ENCODE peak calls at places on chromosomes 12 and 14, in seven cellular contexts. W is GM12878, K is Panc1, B is GM23338, I is suprapubic skin, S is endothelial cell of umbilical vein, L is upper lobe of left lung. C is an unnamed sample. For H3K36me3, the result is how much of the 10 kb centered on the place peaks cover.

GRCh38 chr14:24430682-24431568 is 1.2 kb downstream of the KHNYN start:
- DNase-seq in W (no peak), K (no peak), B (peak), I (peak), S (peak), L (peak), C (peak)

GRCh38 chr12:87814625-87815024 is 214.6 kb downstream of the C12orf50 start:
- DNase-seq in W (no peak), K (no peak), B (no peak), I (no peak), S (no peak), L (no peak), C (no peak)

GRCh38 chr14:90788031-90788430 is 28.2 kb downstream of the TTC7B start:
- DNase-seq in W (no peak), K (no peak), B (no peak), I (no peak), S (no peak), L (no peak), C (no peak)

GRCh38 chr14:103418508-103418818 is 33.2 kb downstream of the MARK3 start:
- DNase-seq in W (no peak), K (no peak), B (no peak), I (no peak), S (no peak), L (no peak), C (no peak)

GRCh38 chr12:1728824-1729223 is 38.0 kb downstream of the ADIPOR2 start:
- DNase-seq in W (no peak), K (no peak), B (no peak), I (no peak), S (no peak), L (no peak), C (no peak)

GRCh38 chr12:62724947-62725447 is 210.0 kb downstream of the PPM1H start:
- DNase-seq in W (no peak), K (peak), B (peak), I (no peak), S (peak), L (no peak), C (no peak)

GRCh38 chr14:77892381-77892871 is 92.5 kb downstream of the ADCK1 start:
- DNase-seq in W (no peak), K (no peak), B (no peak), I (no peak), S (no peak), L (no peak), C (no peak)

GRCh38 chr14:36339817-36340216 is 19.4 kb upstream of the MBIP start:
- DNase-seq in W (no peak), K (no peak), B (no peak), I (no peak), S (no peak), L (no peak), C (no peak)

GRCh38 chr14:36520601-36521525 is 831 bp upstream of the NKX2-1 start:
- DNase-seq in W (no peak), K (no peak), B (peak), I (no peak), S (peak), L (peak), C (peak)

GRCh38 chr12:386651-387050 is 2.5 kb downstream of the KDM5A start:
- DNase-seq in W (no peak), K (no peak), B (no peak), I (no peak), S (peak), L (no peak), C (no peak)

GRCh38 chr14:50763386-50764007 is 67.5 kb downstream of the NIN start:
- DNase-seq in W (no peak), K (no peak), B (no peak), I (no peak), S (no peak), L (no peak), C (no peak)

GRCh38 chr14:55847766-55848165 is 267.8 kb downstream of the KTN1 start:
- DNase-seq in W (no peak), K (no peak), B (no peak), I (no peak), S (no peak), L (no peak), C (no peak)

GRCh38 chr12:29726321-29726692 is 57.4 kb downstream of the TMTC1 start:
- DNase-seq in W (no peak), K (no peak), B (no peak), I (no peak), S (peak), L (no peak), C (no peak)

GRCh38 chr12:23099104-23099503 is 474.1 kb downstream of the ETNK1 start:
- DNase-seq in W (no peak), K (no peak), B (peak), I (no peak), S (no peak), L (no peak), C (no peak)

GRCh38 chr14:99654235-99655000 is 9.5 kb downstream of the HHIPL1 start:
- DNase-seq in W (no peak), K (no peak), B (peak), I (no peak), S (no peak), L (no peak), C (no peak)

GRCh38 chr14:93045965-93046695 is 69.6 kb downstream of the ITPK1 start:
- DNase-seq in W (no peak), K (no peak), B (no peak), I (no peak), S (peak), L (no peak), C (no peak)

GRCh38 chr12:52251367-52252055 is 18.5 kb downstream of the KRT7 start:
- DNase-seq in W (no peak), K (no peak), B (no peak), I (peak), S (no peak), L (no peak), C (no peak)

GRCh38 chr14:42872775-42873174 is 1266.1 kb downstream of the LRFN5 start:
- DNase-seq in W (no peak), K (no peak), B (no peak), I (no peak), S (no peak), L (no peak), C (no peak)

GRCh38 chr12:19757317-19757877 is 318.1 kb downstream of the AEBP2 start:
- DNase-seq in W (peak), K (no peak), B (peak), I (no peak), S (peak), L (no peak), C (no peak)

DNA sequence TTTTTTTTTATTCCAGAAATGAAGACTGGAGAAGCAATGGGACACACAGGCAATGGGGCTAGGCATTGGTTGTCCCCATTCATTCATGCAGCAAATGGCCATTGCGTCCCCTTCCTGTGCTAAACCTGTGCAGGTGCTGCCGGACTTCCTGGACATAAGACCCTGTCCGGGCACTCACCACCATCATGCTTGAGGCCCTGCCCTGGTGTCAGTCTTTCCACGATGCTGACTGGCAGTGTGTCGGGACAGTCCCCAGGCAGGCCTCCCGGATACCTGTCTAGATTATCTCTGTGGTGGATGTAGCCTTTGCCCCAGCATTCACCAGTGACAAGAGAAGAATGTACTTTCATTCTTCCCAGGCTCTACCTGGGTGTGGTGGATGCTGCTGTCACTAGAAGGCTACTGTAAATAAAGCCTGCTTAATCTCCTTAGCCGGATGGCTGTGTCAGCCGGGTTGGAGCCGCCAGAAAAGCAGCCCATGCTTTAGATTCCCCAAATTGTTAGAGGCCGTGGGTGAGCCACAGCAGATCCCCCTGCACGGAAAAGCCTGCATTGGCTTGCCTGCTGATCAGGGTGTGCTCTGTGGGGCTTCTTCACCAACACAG is 94.5 kb upstream of the PARP11 start:
- DNase-seq in W (no peak), K (no peak), B (no peak), I (no peak), S (no peak), L (no peak), C (no peak)
- H3K36me3 ChIP-seq in W (under half), K (under half), B (under half), I (under half), S (under half), L (under half), C (under half)

GRCh38 chr12:45168976-45169375 is 46.9 kb upstream of the ANO6 start:
- DNase-seq in W (no peak), K (no peak), B (no peak), I (no peak), S (no peak), L (no peak), C (no peak)
- TF ChIP-seq POLR2AphosphoS5 in W (no peak), K (no peak), B (no peak), I (no peak), S (no peak), L (no peak), C (no peak)

GRCh38 chr12:104337030-104337558 is 33.6 kb downstream of the EID3 start:
- DNase-seq in W (no peak), K (no peak), B (no peak), I (no peak), S (no peak), L (no peak), C (no peak)

GRCh38 chr12:104331376-104331775 is 27.8 kb downstream of the EID3 start:
- DNase-seq in W (no peak), K (no peak), B (no peak), I (no peak), S (no peak), L (no peak), C (no peak)

GRCh38 chr12:104333692-104334255 is 30.2 kb downstream of the EID3 start:
- DNase-seq in W (no peak), K (no peak), B (no peak), I (no peak), S (no peak), L (no peak), C (no peak)

GRCh38 chr12:104336115-104336514 is 32.6 kb downstream of the EID3 start:
- DNase-seq in W (no peak), K (no peak), B (no peak), I (no peak), S (no peak), L (no peak), C (no peak)

DNA sequence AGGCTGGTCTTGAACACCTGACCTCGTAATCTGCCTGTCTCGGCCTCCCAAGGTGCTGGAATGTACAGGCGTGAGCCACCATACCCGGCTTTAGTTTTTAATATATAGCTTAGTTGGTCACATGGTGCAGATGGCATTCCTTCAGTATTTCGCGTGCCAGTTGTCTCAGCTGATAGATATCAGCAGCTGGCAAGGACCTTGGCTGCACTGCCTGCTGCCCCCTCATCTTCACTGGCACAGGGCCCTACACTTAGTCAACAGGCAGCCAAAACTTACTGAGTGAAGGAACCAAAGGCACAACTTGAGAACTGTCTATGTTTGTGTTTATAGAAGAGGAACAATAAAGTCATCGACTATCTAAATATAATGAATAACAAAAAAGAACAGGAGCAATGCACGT is 31.0 kb downstream of the EID3 start:
- DNase-seq in W (no peak), K (no peak), B (no peak), I (no peak), S (no peak), L (no peak), C (no peak)
- H3K36me3 ChIP-seq in W (under half), K (half or more), B (under half), I (half or more), S (under half), L (half or more), C (half or more)

DNA sequence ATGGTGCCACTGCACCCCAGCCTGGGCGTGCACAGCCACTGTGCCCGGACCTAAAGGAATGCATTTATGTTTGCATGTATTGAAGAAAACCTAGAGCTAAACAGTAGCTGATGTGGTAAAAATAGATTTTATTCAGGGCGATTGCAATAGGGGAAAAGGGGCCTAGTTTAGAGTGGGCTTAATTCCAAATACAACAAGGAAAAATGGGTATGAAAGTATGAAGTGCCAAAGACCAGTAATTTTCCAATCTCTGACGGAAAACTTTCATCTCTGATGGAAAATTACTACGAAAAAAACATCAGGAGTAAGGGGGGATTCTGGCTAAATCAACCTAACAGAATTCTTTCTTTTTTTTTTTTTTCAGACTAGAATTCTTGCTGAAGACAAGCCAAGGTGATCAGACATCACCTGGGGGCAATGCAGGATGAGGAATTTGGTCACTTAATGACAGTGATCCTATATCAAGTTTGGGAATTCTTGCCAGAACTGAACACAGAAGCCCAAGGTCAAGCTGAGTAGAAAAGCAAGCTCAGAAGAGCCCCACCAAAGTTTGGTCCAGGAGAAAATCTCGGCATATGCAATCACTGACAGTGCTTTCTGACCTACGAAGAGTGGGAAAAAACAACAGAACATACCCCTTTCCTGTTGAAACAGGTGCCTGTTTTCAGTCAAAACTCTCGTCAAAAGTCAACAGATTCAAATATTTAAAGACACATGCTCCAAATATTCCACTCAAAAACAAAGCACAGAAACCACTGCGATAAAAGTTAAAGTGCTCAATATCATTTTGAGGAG is 13.7 kb upstream of the APOBEC1 start:
- DNase-seq in W (no peak), K (no peak), B (no peak), I (no peak), S (peak), L (no peak), C (no peak)
- TF ChIP-seq POLR2AphosphoS5 in W (no peak), K (no peak), B (no peak), I (no peak), S (no peak), L (no peak), C (no peak)

DNA sequence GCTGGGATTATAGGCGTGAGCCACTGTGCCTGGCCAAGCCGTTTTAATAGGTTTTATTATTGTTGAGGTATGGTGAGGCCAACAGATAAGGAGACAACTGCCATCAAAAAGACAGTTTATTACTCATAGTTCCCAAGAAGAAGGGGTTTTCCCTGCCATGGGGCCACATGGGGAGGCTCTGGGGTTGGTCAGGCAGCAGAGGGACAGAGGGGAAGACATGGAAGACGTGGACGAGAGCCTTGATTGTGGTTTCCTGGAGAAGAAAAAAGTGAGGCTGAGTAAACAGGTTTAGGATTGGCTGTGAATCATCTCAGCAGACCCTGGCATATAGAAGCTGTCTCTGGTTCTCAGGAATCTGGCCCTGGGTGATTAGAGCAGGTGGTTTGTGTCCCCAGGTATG is 69.9 kb downstream of the FOXN4 start:
- DNase-seq in W (no peak), K (no peak), B (no peak), I (no peak), S (no peak), L (no peak), C (no peak)
- H3K36me3 ChIP-seq in W (under half), K (under half), B (under half), I (half or more), S (under half), L (half or more), C (half or more)

GRCh38 chr12:12892670-12893290 is 1.4 kb downstream of the GPRC5A start:
- DNase-seq in W (no peak), K (no peak), B (peak), I (no peak), S (no peak), L (no peak), C (no peak)
- TF ChIP-seq POLR2AphosphoS5 in W (no peak), K (no peak), B (no peak), I (no peak), S (no peak), L (peak), C (no peak)

GRCh38 chr12:71642264-71642663 is 21.4 kb downstream of the ZFC3H1 start:
- DNase-seq in W (no peak), K (no peak), B (no peak), I (no peak), S (no peak), L (no peak), C (no peak)
- H3K36me3 ChIP-seq in W (under half), K (half or more), B (half or more), I (half or more), S (under half), L (half or more), C (under half)